ENCODE peak calls at places on chromosomes 16 and 17, in five cellular contexts. N is thoracic aorta, U is neural progenitor cell, Q is vagina, X is A549. G is an unnamed sample.

GRCh38 chr17:57035971-57036481 is 49.0 kb upstream of the AKAP1 start:
- DNase-seq in N (no peak), U (no peak), Q (no peak), X (no peak), G (no peak)

GRCh38 chr17:68568581-68568980 is 32.6 kb downstream of the FAM20A start:
- DNase-seq in N (no peak), U (no peak), Q (no peak), X (no peak), G (no peak)

GRCh38 chr17:77470800-77471733 is 330.3 kb downstream of the SEC14L1 start:
- DNase-seq in N (no peak), U (peak; percentile 66), Q (no peak), X (peak; percentile 34), G (no peak)

GRCh38 chr17:12977008-12977751 is 40.6 kb downstream of the ELAC2 start:
- DNase-seq in N (no peak), U (peak; percentile 36), Q (no peak), X (no peak), G (peak; percentile 19)

GRCh38 chr16:27308792-27309191 is 5.0 kb upstream of the IL4R start:
- DNase-seq in N (no peak), U (no peak), Q (no peak), X (no peak), G (no peak)

GRCh38 chr16:397736-398332 is 835 bp downstream of the NME4 start:
- DNase-seq in N (no peak), U (peak; percentile 91), Q (peak; percentile 95), X (peak; percentile 86), G (no peak)

GRCh38 chr17:45221081-45221996 is at the start of gene FMNL1:
- DNase-seq in N (no peak), U (peak; percentile 77), Q (no peak), X (no peak), G (no peak)

GRCh38 chr16:27769561-27770222 is 219.7 kb downstream of the KATNIP start:
- DNase-seq in N (no peak), U (no peak), Q (no peak), X (no peak), G (no peak)

GRCh38 chr17:65504141-65504540 is 57.3 kb downstream of the AXIN2 start:
- DNase-seq in N (no peak), U (no peak), Q (no peak), X (no peak), G (no peak)

GRCh38 chr16:10136916-10137315 is 45.3 kb downstream of the GRIN2A start:
- DNase-seq in N (no peak), U (peak; percentile 50), Q (no peak), X (no peak), G (no peak)

GRCh38 chr17:80270104-80270503 is 9.5 kb downstream of the RNF213 start:
- DNase-seq in N (no peak), U (peak; percentile 79), Q (no peak), X (no peak), G (no peak)

GRCh38 chr16:80988756-80989155 is 17.9 kb downstream of the CMC2 start:
- DNase-seq in N (no peak), U (no peak), Q (no peak), X (no peak), G (no peak)

GRCh38 chr17:41959030-41959335 is 7.6 kb upstream of the CNP start:
- DNase-seq in N (no peak), U (no peak), Q (no peak), X (no peak), G (no peak)

GRCh38 chr17:41957869-41958231 is 8.7 kb upstream of the CNP start:
- DNase-seq in N (no peak), U (no peak), Q (no peak), X (no peak), G (no peak)

GRCh38 chr17:41957058-41957868 is 9.3 kb upstream of the CNP start:
- DNase-seq in N (no peak), U (peak; percentile 15), Q (no peak), X (no peak), G (no peak)

GRCh38 chr17:41962111-41962510 is 4.5 kb upstream of the CNP start:
- DNase-seq in N (no peak), U (no peak), Q (no peak), X (no peak), G (no peak)

DNA sequence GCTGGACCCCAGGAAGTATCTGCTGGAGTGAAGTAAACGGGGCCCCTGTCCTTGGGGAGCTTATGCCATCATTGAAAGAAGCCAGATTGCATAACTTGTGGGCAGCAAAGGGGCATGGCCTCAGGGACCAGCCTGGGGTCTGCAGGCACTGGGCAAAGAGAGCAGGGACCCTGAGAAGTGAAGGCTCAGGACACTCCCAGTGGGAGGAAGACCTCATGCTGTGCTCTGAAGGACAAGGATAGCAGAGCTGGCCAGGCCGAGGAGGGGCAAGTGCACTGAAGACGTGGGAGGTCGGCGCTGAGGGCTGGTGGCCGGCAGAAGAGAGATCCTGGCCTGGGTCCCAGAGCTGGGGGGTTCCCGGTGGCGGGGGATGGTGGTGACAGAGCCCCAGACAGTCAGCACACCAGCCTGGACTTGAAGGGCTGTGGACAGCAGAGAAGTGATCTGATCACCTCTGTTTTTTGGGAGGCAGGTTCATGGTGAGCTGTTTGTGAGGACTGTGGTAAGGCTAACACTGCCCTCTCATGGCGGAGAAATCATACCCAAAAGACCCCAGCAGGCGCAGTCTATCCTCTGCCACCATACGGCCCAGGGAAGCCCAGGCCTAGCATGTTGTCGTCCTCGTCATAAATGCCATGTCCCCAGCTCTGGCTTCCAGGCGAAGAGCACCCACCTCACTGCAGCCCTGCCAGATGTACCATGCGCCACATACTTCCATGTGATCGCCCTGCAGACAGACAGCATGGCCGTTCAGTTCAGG is 7.1 kb upstream of the CNP start:
- DNase-seq in N (no peak), U (peak; percentile 58), Q (no peak), X (peak; percentile 82), G (no peak)
- TF ChIP-seq CTCF in N (no peak), U (peak; percentile 50), Q (no peak), X (peak; percentile 84), G (peak; percentile 54)

GRCh38 chr17:81515530-81516041 is 3.0 kb upstream of the ACTG1 start:
- DNase-seq in N (no peak), U (no peak), Q (no peak), X (no peak), G (no peak)
- H3K4me1 ChIP-seq in N (peaks cover 35% of the 10 kb centered on the region), U (peaks cover 29% of the 10 kb centered on the region), Q (peaks cover 60% of the 10 kb centered on the region), X (peaks cover 43% of the 10 kb centered on the region), G (no peaks in the 10 kb centered on the region)

DNA sequence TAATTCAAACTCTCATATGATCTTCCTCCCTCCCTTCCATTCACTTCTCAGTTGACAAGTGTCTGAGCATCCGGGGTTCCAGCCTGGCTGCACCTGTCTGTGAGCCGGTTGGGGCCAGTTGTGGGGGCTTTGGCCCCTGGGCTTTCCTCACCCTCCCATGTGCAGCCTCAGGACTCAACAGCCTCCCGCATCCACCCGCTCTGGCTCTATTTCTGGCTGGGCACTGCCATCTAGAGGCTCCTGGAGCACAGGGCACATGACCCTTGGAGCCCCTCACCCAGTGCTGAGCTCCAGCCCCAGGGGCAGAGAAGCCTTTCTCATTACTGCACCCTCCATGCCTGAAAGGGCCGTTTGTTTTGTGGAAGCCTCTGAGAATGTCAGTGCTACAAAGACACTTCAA is 43.3 kb downstream of the HAPSTR1 start:
- DNase-seq in N (no peak), U (peak; percentile 82), Q (no peak), X (peak; percentile 67), G (no peak)
- TF ChIP-seq CTCF in N (peak; percentile 20), U (peak; percentile 74), Q (peak; percentile 19), X (peak; percentile 77), G (peak; percentile 77)

DNA sequence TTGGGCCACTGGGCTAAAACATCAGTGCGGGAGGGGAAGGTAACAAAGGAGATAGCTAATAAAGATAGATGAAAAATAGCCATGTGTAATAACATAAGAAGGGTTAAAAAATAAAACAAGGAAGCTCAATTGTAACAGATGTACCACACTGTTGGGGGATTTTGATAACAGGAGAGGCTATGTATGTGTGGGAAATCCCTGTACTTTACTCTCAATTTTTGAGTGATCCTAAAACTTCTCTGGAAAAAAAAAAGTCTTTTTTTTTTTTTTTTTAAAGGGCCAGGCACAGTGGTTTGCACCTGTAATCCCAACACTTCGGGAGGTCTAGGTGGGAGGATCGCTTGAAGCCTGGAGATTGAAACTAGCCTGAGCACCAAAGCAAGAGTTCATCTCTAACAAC is 1.9 kb upstream of the MMD start:
- DNase-seq in N (no peak), U (no peak), Q (no peak), X (no peak), G (no peak)
- H3K4me1 ChIP-seq in N (no peaks in the 10 kb centered on the region), U (peaks cover 9% of the 10 kb centered on the region), Q (peaks cover 20% of the 10 kb centered on the region), X (peaks cover 31% of the 10 kb centered on the region), G (peaks cover 8% of the 10 kb centered on the region)

G was measured in foreskin keratinocyte.